ENCODE peak calls at places on chromosomes 4 and X, in ten cellular contexts. B, Q, A, M, X, S, N, Z, G and O are unnamed samples.
A peak's percentile ranks its signal among the peaks of the same experiment; 100 is the strongest.

GRCh38 chrX:9378980-9379696 is 85.7 kb upstream of the TBL1X start:
- DNase-seq in B (no peak), Q (no peak), A (no peak), M (no peak), X (no peak), S (no peak), N (no peak), Z (peak; percentile 75), G (no peak), O (no peak)

GRCh38 chr4:110184124-110184790 is 14.2 kb downstream of the ELOVL6 start:
- DNase-seq in B (no peak), Q (no peak), A (no peak), M (no peak), X (no peak), S (no peak), N (no peak), Z (peak; percentile 33), G (no peak), O (no peak)

GRCh38 chr4:63869370-63869769 is 539.9 kb downstream of the TECRL start:
- DNase-seq in B (no peak), Q (no peak), A (no peak), M (no peak), X (no peak), S (no peak), N (no peak), Z (no peak), G (no peak), O (no peak)

GRCh38 chr4:74230902-74231499 is 73.1 kb downstream of the MTHFD2L start:
- DNase-seq in B (no peak), Q (no peak), A (no peak), M (no peak), X (no peak), S (peak; percentile 74), N (no peak), Z (peak; percentile 92), G (no peak), O (no peak)

GRCh38 chr4:183503497-183504063 is 1.3 kb upstream of the ING2 start:
- DNase-seq in B (no peak), Q (no peak), A (no peak), M (peak; percentile 26), X (no peak), S (no peak), N (no peak), Z (peak; percentile 37), G (no peak), O (no peak)

GRCh38 chr4:87123241-87123640 is 97.2 kb downstream of the KLHL8 start:
- DNase-seq in B (no peak), Q (no peak), A (no peak), M (no peak), X (no peak), S (no peak), N (no peak), Z (no peak), G (no peak), O (no peak)

GRCh38 chrX:2696698-2697215 is 5.7 kb downstream of the CD99 start:
- DNase-seq in B (peak; percentile 47), Q (peak; percentile 31), A (no peak), M (no peak), X (peak; percentile 32), S (peak; percentile 82), N (no peak), Z (peak; percentile 95), G (no peak), O (no peak)

GRCh38 chr4:152981842-152982241 is 45.7 kb downstream of the FHDC1 start:
- DNase-seq in B (no peak), Q (no peak), A (no peak), M (no peak), X (no peak), S (no peak), N (no peak), Z (no peak), G (no peak), O (no peak)

GRCh38 chr4:19224820-19225219 is 1026.9 kb upstream of the SLIT2 start:
- DNase-seq in B (no peak), Q (no peak), A (no peak), M (no peak), X (no peak), S (peak; percentile 13), N (no peak), Z (peak; percentile 47), G (no peak), O (no peak)

GRCh38 chr4:137452799-137453198 is 79.5 kb downstream of the PCDH18 start:
- DNase-seq in B (no peak), Q (no peak), A (no peak), M (no peak), X (no peak), S (no peak), N (no peak), Z (no peak), G (no peak), O (no peak)

GRCh38 chrX:106467422-106467821 is 144.4 kb upstream of the RADX start:
- DNase-seq in B (no peak), Q (no peak), A (no peak), M (no peak), X (no peak), S (no peak), N (no peak), Z (no peak), G (no peak), O (no peak)

GRCh38 chr4:110287130-110287529 is 88.7 kb upstream of the ELOVL6 start:
- DNase-seq in B (no peak), Q (no peak), A (no peak), M (no peak), X (no peak), S (peak; percentile 78), N (no peak), Z (peak; percentile 96), G (no peak), O (no peak)

GRCh38 chr4:107615809-107616208 is 104.2 kb downstream of the PAPSS1 start:
- DNase-seq in B (no peak), Q (no peak), A (no peak), M (no peak), X (no peak), S (no peak), N (no peak), Z (no peak), G (no peak), O (no peak)

GRCh38 chr4:159400782-159401712 is 298.2 kb downstream of the RAPGEF2 start:
- DNase-seq in B (no peak), Q (no peak), A (no peak), M (peak; percentile 15), X (no peak), S (peak; percentile 48), N (no peak), Z (no peak), G (no peak), O (no peak)

GRCh38 chrX:57155171-57155570 is 18.0 kb upstream of the SPIN2A start:
- DNase-seq in B (no peak), Q (no peak), A (no peak), M (no peak), X (no peak), S (no peak), N (no peak), Z (no peak), G (no peak), O (no peak)

GRCh38 chrX:30060718-30061117 is 154.6 kb upstream of the MAGEB2 start:
- DNase-seq in B (no peak), Q (no peak), A (no peak), M (peak; percentile 0), X (no peak), S (no peak), N (no peak), Z (no peak), G (no peak), O (no peak)

GRCh38 chrX:151985955-151986354 is 11.5 kb upstream of the GABRE start:
- DNase-seq in B (no peak), Q (no peak), A (no peak), M (no peak), X (no peak), S (peak; percentile 65), N (no peak), Z (peak; percentile 47), G (no peak), O (no peak)

GRCh38 chr4:139642364-139642763 is 23.3 kb upstream of the MGST2 start:
- DNase-seq in B (no peak), Q (no peak), A (no peak), M (no peak), X (no peak), S (peak; percentile 32), N (no peak), Z (peak; percentile 66), G (no peak), O (no peak)

GRCh38 chr4:8353912-8354453 is 84.4 kb downstream of the HTRA3 start:
- DNase-seq in B (no peak), Q (no peak), A (no peak), M (no peak), X (no peak), S (peak; percentile 59), N (peak; percentile 63), Z (no peak), G (no peak), O (no peak)

GRCh38 chr4:108555701-108556100 is 64.7 kb upstream of the RPL34 start:
- DNase-seq in B (no peak), Q (no peak), A (no peak), M (no peak), X (no peak), S (no peak), N (no peak), Z (no peak), G (no peak), O (no peak)